ENCODE peak calls at places on chromosomes 4 and X, in ten cellular contexts. H is SK-N-SH; Q is heart left ventricle; A is lower lobe of right lung; R is mesenchymal stem cell; G is tibial artery; E is pancreas; T is cardiac muscle cell; K is CD8-positive, alpha-beta memory T cell; Z is uterus. F is an unnamed sample.

GRCh38 chrX:16573781-16574180 is 76.2 kb upstream of the S100G start:
- DNase-seq in H (no peak), Q (no peak), A (no peak), R (peak; percentile 66), G (no peak), E (no peak), T (no peak), K (no peak), Z (no peak), F (no peak)

GRCh38 chr4:177612684-177613083 is 170.4 kb upstream of the AGA start:
- DNase-seq in H (no peak), Q (no peak), A (no peak), R (no peak), G (no peak), E (no peak), T (no peak), K (no peak), Z (no peak), F (no peak)

GRCh38 chr4:83043801-83044407 is 8.9 kb downstream of the COPS4 start:
- DNase-seq in H (no peak), Q (no peak), A (no peak), R (peak; percentile 42), G (no peak), E (no peak), T (no peak), K (no peak), Z (peak; percentile 56), F (no peak)

GRCh38 chr4:169800541-169800940 is 42.8 kb upstream of the HPF1 start:
- DNase-seq in H (no peak), Q (no peak), A (no peak), R (no peak), G (no peak), E (no peak), T (no peak), K (no peak), Z (no peak), F (no peak)

GRCh38 chrX:46582964-46583363 is 9.4 kb downstream of the CHST7 start:
- DNase-seq in H (no peak), Q (no peak), A (no peak), R (peak; percentile 68), G (no peak), E (no peak), T (no peak), K (no peak), Z (no peak), F (no peak)

GRCh38 chr4:76535603-76536380 is 100.8 kb downstream of the SHROOM3 start:
- DNase-seq in H (no peak), Q (no peak), A (no peak), R (peak; percentile 42), G (no peak), E (no peak), T (no peak), K (no peak), Z (no peak), F (no peak)

GRCh38 chrX:113124693-113125092 is 284.1 kb upstream of the AMOT start:
- DNase-seq in H (no peak), Q (no peak), A (no peak), R (no peak), G (no peak), E (no peak), T (no peak), K (no peak), Z (no peak), F (no peak)

GRCh38 chr4:57544811-57545654 is 434.8 kb upstream of the IGFBP7 start:
- DNase-seq in H (no peak), Q (no peak), A (no peak), R (no peak), G (no peak), E (no peak), T (peak; percentile 3), K (no peak), Z (no peak), F (no peak)

GRCh38 chrX:22134681-22135080 is 102.6 kb downstream of the PHEX start:
- DNase-seq in H (peak; percentile 47), Q (no peak), A (no peak), R (peak; percentile 72), G (no peak), E (no peak), T (no peak), K (no peak), Z (no peak), F (no peak)

GRCh38 chr4:113683143-113683542 is 78.4 kb downstream of the CAMK2D start:
- DNase-seq in H (no peak), Q (no peak), A (no peak), R (no peak), G (no peak), E (no peak), T (no peak), K (peak; percentile 78), Z (no peak), F (no peak)

DNA sequence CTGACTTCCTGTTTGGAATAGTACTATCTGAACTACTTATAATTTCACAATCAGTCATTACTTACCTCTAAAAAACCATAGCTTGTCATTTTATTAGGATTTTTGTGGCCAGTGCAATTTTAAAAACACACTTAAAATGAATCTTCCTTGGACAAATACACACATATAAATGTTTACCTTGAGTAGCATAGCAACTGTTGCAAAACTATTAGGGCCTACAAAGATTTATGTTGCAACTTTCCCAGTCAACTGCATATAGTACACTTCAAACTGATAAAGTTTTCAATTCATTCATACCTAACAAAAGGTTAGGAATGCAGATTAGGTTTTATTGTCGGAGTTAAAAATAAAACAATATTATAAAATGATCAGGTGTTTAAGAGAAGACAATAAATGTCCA is 193.0 kb downstream of the PDGFC start:
- DNase-seq in H (no peak), Q (no peak), A (no peak), R (peak; percentile 93), G (no peak), E (no peak), T (no peak), K (no peak), Z (no peak), F (no peak)
- H3K4me1 ChIP-seq in H (peaks cover 53% of the 10 kb centered on the region), Q (peaks cover 5% of the 10 kb centered on the region), A (no peaks in the 10 kb centered on the region), R (peaks cover 5% of the 10 kb centered on the region), G (peaks cover 23% of the 10 kb centered on the region), E (no peaks in the 10 kb centered on the region), T (no peaks in the 10 kb centered on the region), K (no peaks in the 10 kb centered on the region), Z (peaks cover 8% of the 10 kb centered on the region), F (peaks cover 1% of the 10 kb centered on the region)

GRCh38 chr4:41880022-41880837 is 55.0 kb upstream of the TMEM33 start:
- DNase-seq in H (peak; percentile 47), Q (no peak), A (no peak), R (no peak), G (no peak), E (no peak), T (no peak), K (no peak), Z (no peak), F (no peak)
- H3K27me3 ChIP-seq in H (peaks cover 42% of the 10 kb centered on the region), Q (peaks cover 80% of the 10 kb centered on the region), A (peaks cover 77% of the 10 kb centered on the region), R (peaks cover 100% of the 10 kb centered on the region), G (peaks cover 8% of the 10 kb centered on the region), E (peaks cover 13% of the 10 kb centered on the region), T (peaks cover 100% of the 10 kb centered on the region), K (peaks cover 29% of the 10 kb centered on the region), Z (peaks cover 10% of the 10 kb centered on the region), F (no peaks in the 10 kb centered on the region)

GRCh38 chr4:74527049-74527448 is 82.1 kb downstream of the AREG start:
- DNase-seq in H (no peak), Q (no peak), A (no peak), R (peak; percentile 82), G (no peak), E (no peak), T (no peak), K (no peak), Z (no peak), F (no peak)

GRCh38 chr4:74531952-74532794 is 87.2 kb downstream of the AREG start:
- DNase-seq in H (peak; percentile 0), Q (no peak), A (no peak), R (peak; percentile 87), G (no peak), E (no peak), T (peak; percentile 29), K (no peak), Z (no peak), F (no peak)

GRCh38 chr4:74524985-74525384 is 80.0 kb downstream of the AREG start:
- DNase-seq in H (no peak), Q (no peak), A (no peak), R (no peak), G (no peak), E (no peak), T (no peak), K (no peak), Z (no peak), F (no peak)

GRCh38 chr4:74534121-74534520 is 89.2 kb downstream of the AREG start:
- DNase-seq in H (no peak), Q (no peak), A (no peak), R (no peak), G (no peak), E (no peak), T (no peak), K (no peak), Z (no peak), F (no peak)

DNA sequence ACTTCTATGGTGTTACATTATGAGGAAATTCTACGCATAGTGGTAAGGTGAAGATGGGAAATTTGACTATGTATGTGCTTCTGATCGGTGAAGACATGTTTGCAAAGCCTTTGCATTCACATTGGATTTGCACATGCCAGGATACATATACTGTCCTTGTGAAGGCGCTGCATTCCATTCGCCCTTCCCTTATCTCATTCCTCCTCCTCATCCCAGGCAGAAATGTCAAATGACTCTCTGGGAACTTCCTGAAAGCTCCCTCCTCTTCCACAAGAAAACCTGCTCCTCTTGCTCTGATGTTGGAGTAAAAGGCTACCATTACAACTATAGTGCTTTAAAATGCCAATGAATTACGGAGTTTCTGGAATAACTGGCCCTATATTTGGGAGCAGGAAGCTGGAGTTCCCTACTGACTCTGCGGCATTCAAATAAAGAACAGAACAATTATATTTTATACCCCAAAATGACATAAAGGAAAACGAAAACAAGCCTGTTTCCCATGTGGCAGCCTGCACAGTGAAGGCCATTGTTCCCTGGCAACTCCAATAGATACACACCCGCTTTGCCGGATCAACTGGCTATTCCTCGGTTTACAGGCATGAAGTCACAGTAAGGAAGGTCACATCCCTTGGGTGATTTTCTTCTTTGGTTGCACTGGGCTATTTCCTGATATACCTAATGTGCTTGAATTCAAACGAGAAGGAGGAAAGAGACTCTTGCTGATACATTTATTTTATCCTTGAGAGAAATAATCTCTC is 84.5 kb downstream of the AREG start:
- DNase-seq in H (no peak), Q (no peak), A (no peak), R (no peak), G (no peak), E (no peak), T (no peak), K (no peak), Z (no peak), F (no peak)
- H3K4me1 ChIP-seq in H (no peaks in the 10 kb centered on the region), Q (peaks cover 9% of the 10 kb centered on the region), A (no peaks in the 10 kb centered on the region), R (no peaks in the 10 kb centered on the region), G (no peaks in the 10 kb centered on the region), E (no peaks in the 10 kb centered on the region), T (peaks cover 6% of the 10 kb centered on the region), K (no peaks in the 10 kb centered on the region), Z (no peaks in the 10 kb centered on the region), F (no peaks in the 10 kb centered on the region)

GRCh38 chr4:128031756-128032384 is 29.2 kb upstream of the LARP1B start:
- DNase-seq in H (no peak), Q (no peak), A (no peak), R (no peak), G (no peak), E (no peak), T (no peak), K (no peak), Z (no peak), F (no peak)
- H3K27me3 ChIP-seq in H (no peaks in the 10 kb centered on the region), Q (no peaks in the 10 kb centered on the region), A (no peaks in the 10 kb centered on the region), R (no peaks in the 10 kb centered on the region), G (no peaks in the 10 kb centered on the region), E (no peaks in the 10 kb centered on the region), T (no peaks in the 10 kb centered on the region), K (no peaks in the 10 kb centered on the region), Z (no peaks in the 10 kb centered on the region), F (no peaks in the 10 kb centered on the region)

F was measured in right cardiac atrium.